ENCODE peak calls at places on chromosomes 4 and X, in eight cellular contexts. E is stimulated activated CD4-positive, alpha-beta T cell treated with anti-CD3 and anti-CD28 coated beads, Interleukin-1b, Interleukin-23, amount 100 ng/mL, for 24 hours; Y is fibroblast of the aortic adventitia; C is IMR-90; W is ELR; F is naive thymus-derived CD4-positive, alpha-beta T cell; D is central memory CD4-positive, alpha-beta T cell; U is T-cell. X is an unnamed sample.

GRCh38 chr4:160159457-160159856 is 1056.6 kb downstream of the RAPGEF2 start:
- DNase-seq in E (no peak), Y (no peak), C (no peak), W (no peak), F (no peak), D (no peak), U (no peak), X (no peak)

GRCh38 chr4:138275946-138276621 is 33.9 kb upstream of the SLC7A11 start:
- DNase-seq in E (no peak), Y (peak), C (peak), W (peak), F (no peak), D (no peak), U (no peak), X (no peak)

GRCh38 chr4:159227984-159228383 is 125.1 kb downstream of the RAPGEF2 start:
- DNase-seq in E (no peak), Y (peak), C (peak), W (peak), F (no peak), D (no peak), U (no peak), X (no peak)

GRCh38 chr4:7721984-7722551 is 217.6 kb downstream of the AFAP1 start:
- DNase-seq in E (no peak), Y (no peak), C (no peak), W (no peak), F (no peak), D (no peak), U (no peak), X (no peak)

GRCh38 chr4:143185253-143186107 is 763 bp downstream of the USP38 start:
- DNase-seq in E (no peak), Y (peak), C (peak), W (peak), F (no peak), D (no peak), U (peak), X (no peak)

GRCh38 chrX:154799554-154800348 is 5.5 kb downstream of the MPP1 start:
- DNase-seq in E (no peak), Y (no peak), C (peak), W (no peak), F (no peak), D (no peak), U (no peak), X (no peak)

GRCh38 chr4:5823542-5824211 is 69.2 kb downstream of the CRMP1 start:
- DNase-seq in E (no peak), Y (no peak), C (no peak), W (no peak), F (no peak), D (no peak), U (no peak), X (no peak)

GRCh38 chr4:37793562-37793961 is 32.9 kb upstream of the PGM2 start:
- DNase-seq in E (no peak), Y (peak), C (peak), W (peak), F (peak), D (peak), U (no peak), X (no peak)

GRCh38 chr4:23789765-23790164 is 100.1 kb downstream of the PPARGC1A start:
- DNase-seq in E (no peak), Y (peak), C (peak), W (peak), F (no peak), D (no peak), U (no peak), X (no peak)

GRCh38 chrX:23993012-23993633 is 33.9 kb downstream of the KLHL15 start:
- DNase-seq in E (no peak), Y (peak), C (peak), W (peak), F (no peak), D (no peak), U (no peak), X (no peak)

GRCh38 chr4:40395166-40395900 is 60.2 kb downstream of the CHRNA9 start:
- DNase-seq in E (no peak), Y (no peak), C (no peak), W (no peak), F (no peak), D (no peak), U (no peak), X (no peak)

GRCh38 chr4:26787461-26788340 is 72.9 kb upstream of the STIM2 start:
- DNase-seq in E (no peak), Y (peak), C (peak), W (peak), F (peak), D (peak), U (no peak), X (peak)

GRCh38 chrX:23742174-23742692 is 843 bp downstream of the ACOT9 start:
- DNase-seq in E (no peak), Y (peak), C (peak), W (peak), F (no peak), D (no peak), U (no peak), X (no peak)

GRCh38 chrX:68823413-68824151 is 5.2 kb upstream of the EFNB1 start:
- DNase-seq in E (no peak), Y (no peak), C (no peak), W (no peak), F (no peak), D (no peak), U (no peak), X (no peak)

GRCh38 chr4:56909083-56909981 is 1.6 kb downstream of the REST start:
- DNase-seq in E (peak), Y (peak), C (peak), W (peak), F (peak), D (peak), U (peak), X (peak)

GRCh38 chr4:69936566-69936965 is 5.7 kb downstream of the CSN1S1 start:
- DNase-seq in E (no peak), Y (peak), C (no peak), W (peak), F (no peak), D (no peak), U (no peak), X (no peak)

GRCh38 chr4:114535725-114536124 is 62.9 kb upstream of the UGT8 start:
- DNase-seq in E (no peak), Y (no peak), C (no peak), W (no peak), F (no peak), D (no peak), U (no peak), X (no peak)

GRCh38 chr4:1098311-1098925 is 14.9 kb downstream of the RNF212 start:
- DNase-seq in E (no peak), Y (no peak), C (no peak), W (no peak), F (no peak), D (no peak), U (no peak), X (no peak)

GRCh38 chrX:16558489-16558888 is 91.5 kb upstream of the S100G start:
- DNase-seq in E (no peak), Y (no peak), C (no peak), W (no peak), F (no peak), D (no peak), U (no peak), X (no peak)

GRCh38 chr4:25075851-25076250 is 45.1 kb upstream of the LGI2 start:
- DNase-seq in E (no peak), Y (no peak), C (no peak), W (no peak), F (no peak), D (no peak), U (no peak), X (no peak)

GRCh38 chrX:21798677-21799219 is 40.7 kb upstream of the MBTPS2 start:
- DNase-seq in E (no peak), Y (peak), C (peak), W (peak), F (no peak), D (no peak), U (no peak), X (no peak)